ENCODE peak calls at places on chromosomes 16 and 17, in eight cellular contexts. L is stimulated activated CD4-positive, alpha-beta T cell treated with anti-CD3 and anti-CD28 coated beads, TNF-alpha, amount 100 ng/mL, for 4 hours; U is NCI-H1436; G is activated CD8-positive, alpha-beta memory T cell treated with anti-CD3 and anti-CD28 coated beads for 48 hours; J is HepG2; E is CD4-positive, alpha-beta memory T cell; Y is left lung; Z is anterior cingulate cortex. B is an unnamed sample.
A peak's percentile ranks its signal among the peaks of the same experiment; 100 is the strongest.

GRCh38 chr16:19837331-19837943 is 47.2 kb downstream of the GPRC5B start:
- DNase-seq in L (no peak), U (no peak), G (no peak), J (no peak), E (no peak), Y (no peak), Z (no peak), B (no peak)

GRCh38 chr16:11289202-11289601 is 8.1 kb upstream of the PRM1 start:
- DNase-seq in L (no peak), U (no peak), G (no peak), J (no peak), E (no peak), Y (no peak), Z (no peak), B (no peak)

GRCh38 chr17:42980274-42980765 is at the start of gene RUNDC1:
- DNase-seq in L (peak; percentile 88), U (peak; percentile 97), G (peak; percentile 85), J (peak; percentile 85), E (peak; percentile 88), Y (peak; percentile 98), Z (peak; percentile 18), B (peak; percentile 94)

GRCh38 chr16:68470461-68471150 is 22.3 kb upstream of the SMPD3 start:
- DNase-seq in L (no peak), U (no peak), G (no peak), J (no peak), E (no peak), Y (peak; percentile 78), Z (no peak), B (no peak)

GRCh38 chr16:3998793-3999478 is 117.3 kb downstream of the ADCY9 start:
- DNase-seq in L (no peak), U (no peak), G (no peak), J (no peak), E (no peak), Y (no peak), Z (no peak), B (no peak)

GRCh38 chr17:79478051-79478461 is 132.8 kb downstream of the RBFOX3 start:
- DNase-seq in L (no peak), U (no peak), G (no peak), J (no peak), E (no peak), Y (peak; percentile 42), Z (no peak), B (no peak)

GRCh38 chr16:64615647-64616280 is 506.1 kb downstream of the CDH11 start:
- DNase-seq in L (no peak), U (no peak), G (no peak), J (no peak), E (no peak), Y (peak; percentile 43), Z (no peak), B (no peak)

GRCh38 chr17:59829217-59830006 is 63.3 kb downstream of the TUBD1 start:
- DNase-seq in L (no peak), U (peak; percentile 90), G (no peak), J (peak; percentile 97), E (peak; percentile 53), Y (no peak), Z (no peak), B (no peak)

GRCh38 chr16:78130950-78131349 is 31.5 kb downstream of the WWOX start:
- DNase-seq in L (no peak), U (no peak), G (no peak), J (peak; percentile 32), E (no peak), Y (no peak), Z (no peak), B (no peak)

GRCh38 chr17:48995871-48996695 is 1.1 kb upstream of the IGF2BP1 start:
- DNase-seq in L (no peak), U (no peak), G (no peak), J (peak; percentile 93), E (peak; percentile 16), Y (no peak), Z (no peak), B (peak; percentile 89)

GRCh38 chr16:88527186-88527936 is 42.8 kb upstream of the ZC3H18 start:
- DNase-seq in L (peak; percentile 31), U (peak; percentile 28), G (peak; percentile 32), J (peak; percentile 51), E (peak; percentile 46), Y (peak; percentile 88), Z (no peak), B (peak; percentile 99)

GRCh38 chr17:83194761-83195329 is 115.4 kb downstream of the METRNL start:
- DNase-seq in L (no peak), U (no peak), G (no peak), J (no peak), E (no peak), Y (peak; percentile 72), Z (no peak), B (no peak)

GRCh38 chr17:7769854-7770253 is 52.3 kb downstream of the DNAH2 start:
- DNase-seq in L (no peak), U (no peak), G (no peak), J (no peak), E (no peak), Y (no peak), Z (no peak), B (no peak)

GRCh38 chr17:31275126-31275525 is 21.9 kb downstream of the OMG start:
- DNase-seq in L (no peak), U (no peak), G (no peak), J (no peak), E (no peak), Y (no peak), Z (no peak), B (no peak)

GRCh38 chr16:29876578-29877249 is 13.7 kb upstream of the CDIPT start:
- DNase-seq in L (peak; percentile 7), U (no peak), G (no peak), J (no peak), E (peak; percentile 12), Y (no peak), Z (no peak), B (no peak)

GRCh38 chr17:1714488-1714979 is 4.4 kb upstream of the TLCD2 start:
- DNase-seq in L (no peak), U (no peak), G (no peak), J (peak; percentile 97), E (no peak), Y (peak; percentile 96), Z (no peak), B (peak; percentile 77)

GRCh38 chr17:57454729-57455062 is 198.4 kb downstream of the MSI2 start:
- DNase-seq in L (no peak), U (no peak), G (no peak), J (no peak), E (no peak), Y (no peak), Z (no peak), B (no peak)

GRCh38 chr16:84165746-84166145 is 20.6 kb downstream of the DNAAF1 start:
- DNase-seq in L (no peak), U (no peak), G (no peak), J (no peak), E (no peak), Y (no peak), Z (no peak), B (no peak)

GRCh38 chr17:50638851-50639767 is 4.4 kb downstream of the ABCC3 start:
- DNase-seq in L (no peak), U (peak; percentile 19), G (no peak), J (peak; percentile 58), E (no peak), Y (peak; percentile 86), Z (no peak), B (no peak)

GRCh38 chr16:66409156-66409555 is 17.9 kb upstream of the BEAN1 start:
- DNase-seq in L (no peak), U (no peak), G (no peak), J (no peak), E (no peak), Y (no peak), Z (no peak), B (no peak)

GRCh38 chr17:80081596-80081995 is 19.8 kb upstream of the GAA start:
- DNase-seq in L (no peak), U (no peak), G (no peak), J (no peak), E (no peak), Y (peak; percentile 72), Z (no peak), B (no peak)

GRCh38 chr17:45171338-45172231 is 9.9 kb downstream of the HEXIM2 start:
- DNase-seq in L (no peak), U (peak; percentile 4), G (no peak), J (peak; percentile 94), E (no peak), Y (peak; percentile 80), Z (no peak), B (peak; percentile 56)

GRCh38 chr16:9151074-9151473 is 59.6 kb downstream of the HAPSTR1 start:
- DNase-seq in L (no peak), U (no peak), G (no peak), J (no peak), E (no peak), Y (no peak), Z (no peak), B (no peak)

GRCh38 chr17:30278032-30278431 is 13.7 kb downstream of the BLMH start:
- DNase-seq in L (no peak), U (peak; percentile 10), G (no peak), J (peak; percentile 49), E (peak; percentile 2), Y (no peak), Z (no peak), B (no peak)

GRCh38 chr17:10161392-10161791 is 37.0 kb downstream of the GAS7 start:
- DNase-seq in L (no peak), U (no peak), G (no peak), J (no peak), E (no peak), Y (no peak), Z (no peak), B (no peak)

GRCh38 chr17:8426094-8426720 is 9.5 kb upstream of the NDEL1 start:
- DNase-seq in L (no peak), U (no peak), G (no peak), J (no peak), E (no peak), Y (no peak), Z (no peak), B (no peak)

GRCh38 chr16:58025351-58026138 is at the start of gene MMP15:
- DNase-seq in L (peak; percentile 46), U (peak; percentile 74), G (peak; percentile 23), J (peak; percentile 91), E (peak; percentile 50), Y (peak; percentile 95), Z (no peak), B (peak; percentile 75)

GRCh38 chr17:17313350-17313991 is 10.3 kb downstream of the NT5M start:
- DNase-seq in L (peak; percentile 58), U (peak; percentile 39), G (no peak), J (peak; percentile 67), E (peak; percentile 77), Y (peak; percentile 76), Z (no peak), B (peak; percentile 76)

GRCh38 chr17:30199600-30199999 is 35.9 kb downstream of the SLC6A4 start:
- DNase-seq in L (no peak), U (no peak), G (no peak), J (no peak), E (no peak), Y (no peak), Z (no peak), B (no peak)

GRCh38 chr17:78879679-78880186 is 23.3 kb downstream of the CEP295NL start:
- DNase-seq in L (peak; percentile 4), U (no peak), G (no peak), J (no peak), E (peak; percentile 16), Y (peak; percentile 79), Z (no peak), B (no peak)

GRCh38 chr16:51409001-51409675 is 258.1 kb upstream of the SALL1 start:
- DNase-seq in L (no peak), U (no peak), G (no peak), J (no peak), E (no peak), Y (no peak), Z (no peak), B (no peak)

GRCh38 chr17:68229619-68230018 is 18.2 kb upstream of the AMZ2 start:
- DNase-seq in L (no peak), U (no peak), G (no peak), J (no peak), E (no peak), Y (no peak), Z (no peak), B (no peak)

GRCh38 chr17:3750926-3751325 is 27.2 kb downstream of the HASPIN start:
- DNase-seq in L (no peak), U (no peak), G (no peak), J (no peak), E (peak; percentile 56), Y (no peak), Z (no peak), B (no peak)

GRCh38 chr16:81137012-81137335 is 40.8 kb upstream of the GCSH start:
- DNase-seq in L (no peak), U (no peak), G (no peak), J (no peak), E (no peak), Y (no peak), Z (no peak), B (no peak)